ENCODE peak calls at places on chromosome 22, in six cellular contexts. One of them, this sample, is unnamed.

GRCh38 chr22:39654959-39655579 is 84.5 kb downstream of the CACNA1I start:
- DNase-seq in activated naive CD8-positive, alpha-beta T cell treated with anti-CD3 and anti-CD28 coated beads, Interleukin-2, amount 50 U/mL, for 24 hours: no peak
- DNase-seq in aorta: no peak
- DNase-seq in pancreas: no peak
- DNase-seq in effector memory CD4-positive, alpha-beta T cell: no peak
- DNase-seq in bronchial epithelial cell: no peak
- DNase-seq in this sample: peak; percentile 77

GRCh38 chr22:34903416-34903815 is 162.5 kb upstream of the ISX start:
- DNase-seq in pancreas: no peak
- DNase-seq in bronchial epithelial cell: no peak
- DNase-seq in aorta: no peak
- DNase-seq in activated naive CD8-positive, alpha-beta T cell treated with anti-CD3 and anti-CD28 coated beads, Interleukin-2, amount 50 U/mL, for 24 hours: no peak
- DNase-seq in effector memory CD4-positive, alpha-beta T cell: no peak
- DNase-seq in this sample: no peak

GRCh38 chr22:41030891-41031290 is 61.5 kb upstream of the EP300 start:
- DNase-seq in aorta: no peak
- DNase-seq in activated naive CD8-positive, alpha-beta T cell treated with anti-CD3 and anti-CD28 coated beads, Interleukin-2, amount 50 U/mL, for 24 hours: no peak
- DNase-seq in effector memory CD4-positive, alpha-beta T cell: no peak
- DNase-seq in pancreas: no peak
- DNase-seq in bronchial epithelial cell: no peak
- DNase-seq in this sample: no peak

GRCh38 chr22:36936362-36937116 is 23.1 kb downstream of the CSF2RB start:
- DNase-seq in bronchial epithelial cell: no peak
- DNase-seq in pancreas: no peak
- DNase-seq in activated naive CD8-positive, alpha-beta T cell treated with anti-CD3 and anti-CD28 coated beads, Interleukin-2, amount 50 U/mL, for 24 hours: no peak
- DNase-seq in aorta: no peak
- DNase-seq in effector memory CD4-positive, alpha-beta T cell: no peak
- DNase-seq in this sample: no peak

GRCh38 chr22:39574779-39575551 is 4.4 kb downstream of the CACNA1I start:
- DNase-seq in effector memory CD4-positive, alpha-beta T cell: no peak
- DNase-seq in activated naive CD8-positive, alpha-beta T cell treated with anti-CD3 and anti-CD28 coated beads, Interleukin-2, amount 50 U/mL, for 24 hours: no peak
- DNase-seq in aorta: no peak
- DNase-seq in pancreas: no peak
- DNase-seq in bronchial epithelial cell: peak; percentile 89
- DNase-seq in this sample: no peak

GRCh38 chr22:39306456-39307361 is 12.7 kb downstream of the RPL3 start:
- DNase-seq in activated naive CD8-positive, alpha-beta T cell treated with anti-CD3 and anti-CD28 coated beads, Interleukin-2, amount 50 U/mL, for 24 hours: peak; percentile 69
- DNase-seq in aorta: peak; percentile 71
- DNase-seq in bronchial epithelial cell: no peak
- DNase-seq in effector memory CD4-positive, alpha-beta T cell: no peak
- DNase-seq in pancreas: peak; percentile 54
- DNase-seq in this sample: peak; percentile 88

GRCh38 chr22:24503137-24503850 is 8.2 kb downstream of the UPB1 start:
- DNase-seq in pancreas: no peak
- DNase-seq in aorta: peak; percentile 85
- DNase-seq in effector memory CD4-positive, alpha-beta T cell: peak; percentile 27
- DNase-seq in activated naive CD8-positive, alpha-beta T cell treated with anti-CD3 and anti-CD28 coated beads, Interleukin-2, amount 50 U/mL, for 24 hours: peak; percentile 79
- DNase-seq in bronchial epithelial cell: peak; percentile 38
- DNase-seq in this sample: peak; percentile 90

GRCh38 chr22:23276656-23277582 is 96.6 kb downstream of the BCR start:
- DNase-seq in aorta: no peak
- DNase-seq in bronchial epithelial cell: peak; percentile 22
- DNase-seq in pancreas: no peak
- DNase-seq in effector memory CD4-positive, alpha-beta T cell: no peak
- DNase-seq in activated naive CD8-positive, alpha-beta T cell treated with anti-CD3 and anti-CD28 coated beads, Interleukin-2, amount 50 U/mL, for 24 hours: no peak
- DNase-seq in this sample: no peak

GRCh38 chr22:46588279-46589140 is 31.7 kb upstream of the GRAMD4 start:
- DNase-seq in activated naive CD8-positive, alpha-beta T cell treated with anti-CD3 and anti-CD28 coated beads, Interleukin-2, amount 50 U/mL, for 24 hours: no peak
- DNase-seq in effector memory CD4-positive, alpha-beta T cell: no peak
- DNase-seq in bronchial epithelial cell: no peak
- DNase-seq in pancreas: no peak
- DNase-seq in aorta: peak; percentile 42
- DNase-seq in this sample: peak; percentile 51

GRCh38 chr22:32992821-32993220 is 65.4 kb downstream of the SYN3 start:
- DNase-seq in effector memory CD4-positive, alpha-beta T cell: no peak
- DNase-seq in aorta: no peak
- DNase-seq in activated naive CD8-positive, alpha-beta T cell treated with anti-CD3 and anti-CD28 coated beads, Interleukin-2, amount 50 U/mL, for 24 hours: no peak
- DNase-seq in pancreas: no peak
- DNase-seq in bronchial epithelial cell: no peak
- DNase-seq in this sample: no peak

GRCh38 chr22:25057013-25057881 is 104.7 kb downstream of the KIAA1671 start:
- DNase-seq in activated naive CD8-positive, alpha-beta T cell treated with anti-CD3 and anti-CD28 coated beads, Interleukin-2, amount 50 U/mL, for 24 hours: peak; percentile 87
- DNase-seq in aorta: peak; percentile 62
- DNase-seq in effector memory CD4-positive, alpha-beta T cell: peak; percentile 28
- DNase-seq in bronchial epithelial cell: peak; percentile 30
- DNase-seq in pancreas: peak; percentile 72
- DNase-seq in this sample: peak; percentile 97

GRCh38 chr22:45511847-45512261 is 9.2 kb downstream of the FBLN1 start:
- DNase-seq in activated naive CD8-positive, alpha-beta T cell treated with anti-CD3 and anti-CD28 coated beads, Interleukin-2, amount 50 U/mL, for 24 hours: no peak
- DNase-seq in effector memory CD4-positive, alpha-beta T cell: no peak
- DNase-seq in pancreas: peak; percentile 24
- DNase-seq in bronchial epithelial cell: no peak
- DNase-seq in aorta: peak; percentile 80
- DNase-seq in this sample: no peak

GRCh38 chr22:39351689-39352214 is 2.0 kb downstream of the SYNGR1 start:
- DNase-seq in effector memory CD4-positive, alpha-beta T cell: no peak
- DNase-seq in pancreas: no peak
- DNase-seq in activated naive CD8-positive, alpha-beta T cell treated with anti-CD3 and anti-CD28 coated beads, Interleukin-2, amount 50 U/mL, for 24 hours: peak; percentile 30
- DNase-seq in bronchial epithelial cell: no peak
- DNase-seq in aorta: no peak
- DNase-seq in this sample: peak; percentile 73